ENCODE peak calls at places on chromosomes 2 and 18, in eight cellular contexts. One of them, this sample, is unnamed. For H3K4me1, the result is how much of the 10 kb centered on the place peaks cover.

GRCh38 chr2:186532891-186533290 is 46.8 kb downstream of the ZC3H15 start:
- DNase-seq in stomach: no peak
- DNase-seq in suprapubic skin: no peak
- DNase-seq in Panc1: no peak
- DNase-seq in breast epithelium: no peak
- DNase-seq in spleen: no peak
- DNase-seq in endothelial cell of umbilical vein: peak
- DNase-seq in GM23338: no peak
- DNase-seq in this sample: no peak

GRCh38 chr18:35938158-35938557 is 34.3 kb upstream of the RMP24 start:
- DNase-seq in spleen: no peak
- DNase-seq in Panc1: no peak
- DNase-seq in endothelial cell of umbilical vein: no peak
- DNase-seq in stomach: no peak
- DNase-seq in breast epithelium: no peak
- DNase-seq in GM23338: no peak
- DNase-seq in suprapubic skin: no peak
- DNase-seq in this sample: no peak

GRCh38 chr18:64807560-64807959 is 658.7 kb upstream of the LINC00305 start:
- DNase-seq in GM23338: no peak
- DNase-seq in endothelial cell of umbilical vein: no peak
- DNase-seq in stomach: no peak
- DNase-seq in breast epithelium: no peak
- DNase-seq in Panc1: no peak
- DNase-seq in spleen: no peak
- DNase-seq in suprapubic skin: no peak
- DNase-seq in this sample: no peak

GRCh38 chr18:11004951-11005350 is 144.4 kb downstream of the PIEZO2 start:
- DNase-seq in spleen: no peak
- DNase-seq in GM23338: no peak
- DNase-seq in Panc1: no peak
- DNase-seq in breast epithelium: no peak
- DNase-seq in suprapubic skin: no peak
- DNase-seq in stomach: no peak
- DNase-seq in endothelial cell of umbilical vein: no peak
- DNase-seq in this sample: no peak

GRCh38 chr2:225326969-225327368 is 72.5 kb upstream of the NYAP2 start:
- DNase-seq in suprapubic skin: no peak
- DNase-seq in stomach: no peak
- DNase-seq in GM23338: no peak
- DNase-seq in breast epithelium: no peak
- DNase-seq in Panc1: no peak
- DNase-seq in endothelial cell of umbilical vein: no peak
- DNase-seq in spleen: no peak
- DNase-seq in this sample: no peak

GRCh38 chr2:235575904-235576303 is 82.1 kb downstream of the AGAP1 start:
- DNase-seq in stomach: no peak
- DNase-seq in endothelial cell of umbilical vein: no peak
- DNase-seq in Panc1: no peak
- DNase-seq in spleen: no peak
- DNase-seq in breast epithelium: no peak
- DNase-seq in suprapubic skin: no peak
- DNase-seq in GM23338: no peak
- DNase-seq in this sample: no peak

GRCh38 chr2:195318440-195319111 is 338.4 kb upstream of the SLC39A10 start:
- DNase-seq in suprapubic skin: no peak
- DNase-seq in breast epithelium: no peak
- DNase-seq in Panc1: no peak
- DNase-seq in spleen: no peak
- DNase-seq in endothelial cell of umbilical vein: peak
- DNase-seq in stomach: no peak
- DNase-seq in GM23338: peak
- DNase-seq in this sample: no peak

GRCh38 chr2:170972508-170973224 is 43.6 kb downstream of the GORASP2 start:
- DNase-seq in stomach: no peak
- DNase-seq in breast epithelium: no peak
- DNase-seq in suprapubic skin: no peak
- DNase-seq in GM23338: no peak
- DNase-seq in Panc1: no peak
- DNase-seq in spleen: no peak
- DNase-seq in endothelial cell of umbilical vein: no peak
- DNase-seq in this sample: no peak

GRCh38 chr18:36035253-36035652 is 32.1 kb downstream of the RPRD1A start:
- DNase-seq in endothelial cell of umbilical vein: peak
- DNase-seq in suprapubic skin: no peak
- DNase-seq in spleen: no peak
- DNase-seq in breast epithelium: no peak
- DNase-seq in stomach: no peak
- DNase-seq in Panc1: no peak
- DNase-seq in GM23338: no peak
- DNase-seq in this sample: no peak

GRCh38 chr2:189535433-189535832 is 45.2 kb downstream of the SLC40A1 start:
- DNase-seq in endothelial cell of umbilical vein: no peak
- DNase-seq in spleen: no peak
- DNase-seq in suprapubic skin: no peak
- DNase-seq in Panc1: no peak
- DNase-seq in stomach: no peak
- DNase-seq in GM23338: no peak
- DNase-seq in breast epithelium: no peak
- DNase-seq in this sample: no peak

GRCh38 chr2:237030382-237030781 is 55.3 kb upstream of the COPS8 start:
- DNase-seq in stomach: no peak
- DNase-seq in Panc1: no peak
- DNase-seq in suprapubic skin: no peak
- DNase-seq in GM23338: no peak
- DNase-seq in breast epithelium: no peak
- DNase-seq in endothelial cell of umbilical vein: no peak
- DNase-seq in spleen: no peak
- DNase-seq in this sample: peak

GRCh38 chr2:21820271-21820670 is 696.5 kb downstream of the TDRD15 start:
- DNase-seq in Panc1: no peak
- DNase-seq in GM23338: no peak
- DNase-seq in breast epithelium: no peak
- DNase-seq in stomach: no peak
- DNase-seq in endothelial cell of umbilical vein: no peak
- DNase-seq in spleen: no peak
- DNase-seq in suprapubic skin: no peak
- DNase-seq in this sample: no peak

GRCh38 chr2:63614448-63614968 is 25.7 kb downstream of the MDH1 start:
- DNase-seq in spleen: no peak
- DNase-seq in Panc1: no peak
- DNase-seq in breast epithelium: no peak
- DNase-seq in stomach: no peak
- DNase-seq in GM23338: peak
- DNase-seq in suprapubic skin: no peak
- DNase-seq in endothelial cell of umbilical vein: no peak
- DNase-seq in this sample: no peak

GRCh38 chr2:211877061-211877460 is 661.5 kb downstream of the ERBB4 start:
- DNase-seq in endothelial cell of umbilical vein: peak
- DNase-seq in spleen: no peak
- DNase-seq in Panc1: no peak
- DNase-seq in stomach: no peak
- DNase-seq in suprapubic skin: no peak
- DNase-seq in GM23338: no peak
- DNase-seq in breast epithelium: no peak
- DNase-seq in this sample: no peak

GRCh38 chr2:149029312-149029965 is 9.1 kb upstream of the LYPD6B start:
- DNase-seq in suprapubic skin: no peak
- DNase-seq in endothelial cell of umbilical vein: no peak
- DNase-seq in GM23338: peak
- DNase-seq in breast epithelium: no peak
- DNase-seq in spleen: no peak
- DNase-seq in Panc1: no peak
- DNase-seq in stomach: no peak
- DNase-seq in this sample: peak

GRCh38 chr18:9997711-9998110 is 83.9 kb downstream of the VAPA start:
- DNase-seq in endothelial cell of umbilical vein: no peak
- DNase-seq in Panc1: no peak
- DNase-seq in suprapubic skin: no peak
- DNase-seq in GM23338: no peak
- DNase-seq in breast epithelium: no peak
- DNase-seq in stomach: no peak
- DNase-seq in spleen: no peak
- DNase-seq in this sample: no peak

GRCh38 chr2:21229302-21229701 is 105.5 kb downstream of the TDRD15 start:
- DNase-seq in spleen: no peak
- DNase-seq in endothelial cell of umbilical vein: no peak
- DNase-seq in GM23338: no peak
- DNase-seq in breast epithelium: no peak
- DNase-seq in suprapubic skin: no peak
- DNase-seq in Panc1: no peak
- DNase-seq in stomach: no peak
- DNase-seq in this sample: no peak

GRCh38 chr18:68429809-68430208 is 285.1 kb downstream of the TMX3 start:
- DNase-seq in Panc1: no peak
- DNase-seq in breast epithelium: no peak
- DNase-seq in stomach: no peak
- DNase-seq in endothelial cell of umbilical vein: peak
- DNase-seq in suprapubic skin: no peak
- DNase-seq in GM23338: no peak
- DNase-seq in spleen: no peak
- DNase-seq in this sample: no peak

GRCh38 chr2:169461143-169461542 is 18.2 kb upstream of the BBS5 start:
- DNase-seq in endothelial cell of umbilical vein: peak
- DNase-seq in GM23338: no peak
- DNase-seq in Panc1: no peak
- DNase-seq in breast epithelium: no peak
- DNase-seq in spleen: no peak
- DNase-seq in suprapubic skin: no peak
- DNase-seq in stomach: no peak
- DNase-seq in this sample: no peak

GRCh38 chr2:45734952-45735351 is 83.5 kb downstream of the PRKCE start:
- DNase-seq in stomach: no peak
- DNase-seq in spleen: no peak
- DNase-seq in breast epithelium: no peak
- DNase-seq in suprapubic skin: peak
- DNase-seq in endothelial cell of umbilical vein: no peak
- DNase-seq in GM23338: no peak
- DNase-seq in Panc1: no peak
- DNase-seq in this sample: no peak
- H3K4me1 ChIP-seq in stomach: under half
- H3K4me1 ChIP-seq in spleen: under half
- H3K4me1 ChIP-seq in breast epithelium: under half
- H3K4me1 ChIP-seq in suprapubic skin: under half
- H3K4me1 ChIP-seq in endothelial cell of umbilical vein: under half
- H3K4me1 ChIP-seq in GM23338: under half
- H3K4me1 ChIP-seq in Panc1: under half
- H3K4me1 ChIP-seq in this sample: under half

GRCh38 chr2:83063933-83064332 is 1395.1 kb downstream of the SUCLG1 start:
- DNase-seq in spleen: no peak
- DNase-seq in Panc1: no peak
- DNase-seq in suprapubic skin: no peak
- DNase-seq in breast epithelium: no peak
- DNase-seq in GM23338: no peak
- DNase-seq in stomach: no peak
- DNase-seq in endothelial cell of umbilical vein: no peak
- DNase-seq in this sample: no peak
- TF ChIP-seq POLR2AphosphoS5 in spleen: no peak
- TF ChIP-seq POLR2AphosphoS5 in Panc1: no peak
- TF ChIP-seq POLR2AphosphoS5 in suprapubic skin: no peak
- TF ChIP-seq POLR2AphosphoS5 in breast epithelium: no peak
- TF ChIP-seq POLR2AphosphoS5 in GM23338: no peak
- TF ChIP-seq POLR2AphosphoS5 in stomach: no peak
- TF ChIP-seq POLR2AphosphoS5 in endothelial cell of umbilical vein: no peak
- TF ChIP-seq POLR2AphosphoS5 in this sample: no peak

DNA sequence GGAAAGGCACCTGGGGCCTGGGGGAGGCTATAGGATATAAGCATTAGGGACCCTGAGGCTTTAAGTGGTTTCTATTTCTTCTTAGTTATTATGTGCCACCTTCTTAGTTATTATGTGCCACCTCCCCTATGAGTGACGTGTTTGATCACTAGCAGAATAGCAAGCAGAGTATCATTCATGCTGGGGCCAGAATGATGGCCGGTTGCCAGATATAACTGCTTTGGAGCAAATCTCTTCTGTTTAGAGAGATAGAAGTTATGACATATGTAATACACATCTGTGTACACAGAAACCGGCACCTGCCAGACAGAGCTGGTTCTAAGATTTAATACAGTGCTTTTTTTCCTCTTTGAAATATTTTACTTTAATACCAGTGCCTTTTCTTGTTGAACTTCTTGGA is 29.4 kb downstream of the LIPG start:
- DNase-seq in suprapubic skin: no peak
- DNase-seq in Panc1: no peak
- DNase-seq in breast epithelium: no peak
- DNase-seq in spleen: no peak
- DNase-seq in GM23338: no peak
- DNase-seq in endothelial cell of umbilical vein: no peak
- DNase-seq in stomach: no peak
- DNase-seq in this sample: no peak
- H3K4me1 ChIP-seq in suprapubic skin: under half
- H3K4me1 ChIP-seq in Panc1: under half
- H3K4me1 ChIP-seq in breast epithelium: under half
- H3K4me1 ChIP-seq in spleen: under half
- H3K4me1 ChIP-seq in GM23338: under half
- H3K4me1 ChIP-seq in endothelial cell of umbilical vein: under half
- H3K4me1 ChIP-seq in stomach: under half
- H3K4me1 ChIP-seq in this sample: under half

GRCh38 chr2:70068119-70068518 is 19.2 kb upstream of the PCBP1 start:
- DNase-seq in breast epithelium: no peak
- DNase-seq in spleen: no peak
- DNase-seq in suprapubic skin: no peak
- DNase-seq in stomach: no peak
- DNase-seq in endothelial cell of umbilical vein: no peak
- DNase-seq in Panc1: no peak
- DNase-seq in GM23338: no peak
- DNase-seq in this sample: no peak

GRCh38 chr2:70069049-70069448 is 18.2 kb upstream of the PCBP1 start:
- DNase-seq in spleen: no peak
- DNase-seq in GM23338: no peak
- DNase-seq in stomach: peak
- DNase-seq in suprapubic skin: no peak
- DNase-seq in endothelial cell of umbilical vein: no peak
- DNase-seq in breast epithelium: no peak
- DNase-seq in Panc1: no peak
- DNase-seq in this sample: no peak

GRCh38 chr2:70073493-70073892 is 13.8 kb upstream of the PCBP1 start:
- DNase-seq in suprapubic skin: no peak
- DNase-seq in GM23338: no peak
- DNase-seq in stomach: no peak
- DNase-seq in breast epithelium: no peak
- DNase-seq in endothelial cell of umbilical vein: no peak
- DNase-seq in Panc1: no peak
- DNase-seq in spleen: no peak
- DNase-seq in this sample: no peak

DNA sequence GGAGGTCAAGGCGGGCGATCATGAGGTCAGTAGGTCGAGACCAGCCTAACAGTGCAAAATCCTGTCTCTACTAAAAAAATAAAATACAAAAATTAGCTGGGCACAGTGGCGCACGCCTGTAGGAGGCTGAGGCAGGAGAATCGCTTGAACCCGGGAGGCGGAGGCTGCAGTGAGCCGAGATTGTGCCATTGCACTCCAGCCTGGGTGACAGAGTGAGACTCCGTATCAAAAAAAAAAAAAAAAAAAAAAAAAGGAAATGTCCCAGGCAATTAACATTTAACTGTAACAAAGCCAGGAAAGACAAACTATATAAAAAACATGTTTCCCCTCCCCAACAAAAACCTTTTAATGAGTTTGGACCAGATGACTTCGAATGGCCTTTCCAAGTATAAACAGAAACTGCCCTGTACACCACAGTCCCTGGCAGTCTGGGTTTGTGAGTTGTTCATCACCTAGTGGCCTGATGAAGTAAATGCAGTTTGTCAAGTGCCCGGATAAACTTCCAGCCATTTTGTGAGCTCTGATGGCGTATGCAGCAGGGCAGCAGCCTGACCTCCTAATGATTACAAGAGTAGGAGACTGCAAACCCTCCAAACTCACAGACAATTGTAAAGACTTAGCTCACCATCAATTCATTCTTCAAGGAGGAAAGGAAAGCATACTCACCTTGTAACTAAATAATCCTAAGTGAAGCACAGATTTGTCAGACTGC is 16.6 kb upstream of the PCBP1 start:
- DNase-seq in Panc1: peak
- DNase-seq in endothelial cell of umbilical vein: peak
- DNase-seq in GM23338: peak
- DNase-seq in suprapubic skin: peak
- DNase-seq in breast epithelium: peak
- DNase-seq in spleen: no peak
- DNase-seq in stomach: peak
- DNase-seq in this sample: peak
- TF ChIP-seq POLR2AphosphoS5 in Panc1: no peak
- TF ChIP-seq POLR2AphosphoS5 in endothelial cell of umbilical vein: no peak
- TF ChIP-seq POLR2AphosphoS5 in GM23338: no peak
- TF ChIP-seq POLR2AphosphoS5 in suprapubic skin: no peak
- TF ChIP-seq POLR2AphosphoS5 in breast epithelium: no peak
- TF ChIP-seq POLR2AphosphoS5 in spleen: no peak
- TF ChIP-seq POLR2AphosphoS5 in stomach: peak
- TF ChIP-seq POLR2AphosphoS5 in this sample: peak

This sample was measured in upper lobe of left lung.